ENCODE peak calls at places on chromosomes 4 and X, in eight cellular contexts. Z is transverse colon; K is foreskin fibroblast; W is astrocyte of the cerebellum; A is GM12878; L is upper lobe of right lung; P is CD4-positive, alpha-beta T cell; I is Peyer's patch. X is an unnamed sample.

GRCh38 chr4:98816816-98817215 is 112.1 kb downstream of the EIF4E start:
- DNase-seq in W (no peak), I (no peak), P (no peak), L (no peak), K (no peak), A (no peak), Z (no peak), X (no peak)

GRCh38 chr4:170386974-170387373 is 297.2 kb upstream of the AADAT start:
- DNase-seq in L (no peak), P (no peak), A (no peak), Z (no peak), K (peak), W (no peak), I (no peak), X (no peak)

GRCh38 chr4:150348079-150348478 is 233.9 kb upstream of the MAB21L2 start:
- DNase-seq in K (peak), P (no peak), L (no peak), Z (no peak), A (no peak), W (peak), I (no peak), X (peak)

GRCh38 chr4:19146038-19146437 is 1105.7 kb upstream of the SLIT2 start:
- DNase-seq in P (no peak), L (no peak), A (no peak), Z (no peak), W (no peak), I (no peak), K (no peak), X (no peak)

GRCh38 chr4:90357117-90357710 is 230.0 kb downstream of the CCSER1 start:
- DNase-seq in Z (no peak), I (no peak), K (peak), L (no peak), P (no peak), W (peak), A (no peak), X (peak)

GRCh38 chrX:130523460-130524394 is 121.9 kb downstream of the RBMX2 start:
- DNase-seq in I (no peak), A (no peak), P (no peak), Z (peak), W (no peak), L (no peak), K (peak), X (no peak)

GRCh38 chrX:49284212-49284611 is 14.6 kb downstream of the PPP1R3F start:
- DNase-seq in P (no peak), W (no peak), I (no peak), K (no peak), L (no peak), A (no peak), Z (no peak), X (no peak)

GRCh38 chr4:113447695-113448265 is 313.8 kb downstream of the CAMK2D start:
- DNase-seq in Z (no peak), A (no peak), I (peak), P (no peak), K (no peak), L (no peak), W (no peak), X (no peak)

GRCh38 chrX:119427024-119427794 is 28.1 kb downstream of the SLC25A43 start:
- DNase-seq in W (peak), I (peak), Z (peak), A (peak), P (no peak), L (no peak), K (peak), X (no peak)

GRCh38 chr4:175560628-175561027 is 251.4 kb downstream of the GPM6A start:
- DNase-seq in K (peak), W (peak), A (no peak), I (no peak), Z (no peak), L (no peak), P (no peak), X (peak)
- TF ChIP-seq CTCF in K (no peak), W (peak), A (peak), I (no peak), Z (no peak), L (no peak), P (no peak), X (peak)

DNA sequence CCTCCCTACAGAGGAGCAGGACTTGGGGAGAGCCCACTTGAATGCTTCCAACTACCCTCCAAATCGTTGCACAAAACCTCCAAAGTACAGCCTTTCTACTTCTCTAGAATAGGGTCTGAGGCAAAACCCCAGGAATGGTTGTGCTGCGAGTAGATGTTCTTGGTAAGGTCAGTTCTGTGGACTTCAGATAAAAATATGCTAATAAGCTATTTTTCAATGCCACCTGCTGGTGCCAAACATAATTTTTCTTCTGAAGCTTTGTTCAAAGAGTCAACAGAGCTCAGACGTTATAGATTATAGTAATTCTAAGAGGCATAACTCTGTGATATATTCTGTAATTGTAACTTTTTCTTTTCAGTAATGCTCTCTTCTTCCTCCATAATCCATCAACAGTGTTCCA is 425.7 kb downstream of the GPAT3 start:
- DNase-seq in Z (no peak), K (peak), P (no peak), W (no peak), I (no peak), A (no peak), L (no peak), X (peak)
- TF ChIP-seq CTCF in Z (no peak), K (peak), P (no peak), W (no peak), I (no peak), A (no peak), L (no peak), X (peak)

DNA sequence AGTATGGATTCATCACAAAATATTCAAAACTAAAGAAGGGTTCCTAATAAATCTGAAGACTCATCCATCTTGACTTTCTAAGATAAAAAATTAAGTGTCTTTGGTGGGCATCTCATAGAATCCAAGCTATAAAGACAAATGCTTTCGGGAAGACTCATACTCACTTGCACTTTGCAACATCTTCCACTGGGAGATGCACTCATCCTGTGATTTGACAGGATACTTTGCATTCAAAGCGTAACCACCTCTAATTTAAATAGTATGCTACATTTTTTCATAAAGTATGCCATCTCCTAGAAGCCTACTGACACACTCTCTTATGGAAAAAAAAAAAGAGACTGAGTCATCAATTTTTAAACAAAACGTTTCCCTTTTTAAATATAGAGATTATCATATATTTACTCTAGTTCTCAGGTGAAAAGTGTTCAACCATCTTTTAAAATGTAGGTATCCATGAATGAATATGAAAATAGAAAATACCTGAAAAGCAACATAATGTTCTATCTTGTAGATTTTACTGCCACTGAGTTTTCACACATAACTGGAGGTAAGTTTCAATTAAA is 119.6 kb downstream of the KLHL13 start:
- DNase-seq in P (no peak), W (no peak), L (no peak), A (no peak), K (peak), I (no peak), Z (no peak), X (no peak)
- TF ChIP-seq CTCF in P (no peak), W (peak), L (no peak), A (peak), K (no peak), I (no peak), Z (peak), X (no peak)

DNA sequence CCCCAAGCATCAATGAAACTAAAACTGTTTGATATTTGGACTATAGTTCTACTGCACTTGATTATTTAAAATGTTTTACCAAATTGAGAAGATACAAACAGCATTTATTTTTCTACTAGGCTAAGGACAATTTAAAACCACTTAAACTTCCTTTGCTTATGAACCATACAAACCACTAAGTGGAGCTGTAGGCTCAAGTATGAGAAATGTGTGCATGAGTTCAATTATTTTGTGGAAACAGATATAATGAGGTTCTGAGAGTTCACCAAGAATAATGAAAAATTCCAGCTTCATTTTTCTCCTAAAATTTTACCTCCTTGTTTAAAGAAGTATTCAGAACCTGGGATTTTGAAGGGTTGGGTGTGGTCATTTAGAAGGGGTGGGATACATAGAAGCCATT is 63.1 kb downstream of the SERPINA7 start:
- DNase-seq in A (no peak), K (peak), W (peak), L (no peak), P (no peak), I (no peak), Z (no peak), X (no peak)
- TF ChIP-seq CTCF in A (no peak), K (no peak), W (no peak), L (no peak), P (no peak), I (no peak), Z (peak), X (no peak)

GRCh38 chr4:163109967-163110366 is 56.7 kb downstream of the NAF1 start:
- DNase-seq in L (no peak), K (no peak), Z (no peak), W (no peak), A (no peak), I (no peak), P (no peak), X (no peak)

GRCh38 chr4:163108614-163109013 is 58.1 kb downstream of the NAF1 start:
- DNase-seq in I (no peak), W (no peak), Z (no peak), P (no peak), A (no peak), L (no peak), K (no peak), X (no peak)

GRCh38 chr4:163110442-163110841 is 56.2 kb downstream of the NAF1 start:
- DNase-seq in P (no peak), A (no peak), Z (no peak), K (no peak), I (no peak), L (no peak), W (no peak), X (no peak)

GRCh38 chr4:163111588-163111987 is 55.1 kb downstream of the NAF1 start:
- DNase-seq in P (no peak), K (peak), A (no peak), L (no peak), I (no peak), Z (no peak), W (no peak), X (peak)

DNA sequence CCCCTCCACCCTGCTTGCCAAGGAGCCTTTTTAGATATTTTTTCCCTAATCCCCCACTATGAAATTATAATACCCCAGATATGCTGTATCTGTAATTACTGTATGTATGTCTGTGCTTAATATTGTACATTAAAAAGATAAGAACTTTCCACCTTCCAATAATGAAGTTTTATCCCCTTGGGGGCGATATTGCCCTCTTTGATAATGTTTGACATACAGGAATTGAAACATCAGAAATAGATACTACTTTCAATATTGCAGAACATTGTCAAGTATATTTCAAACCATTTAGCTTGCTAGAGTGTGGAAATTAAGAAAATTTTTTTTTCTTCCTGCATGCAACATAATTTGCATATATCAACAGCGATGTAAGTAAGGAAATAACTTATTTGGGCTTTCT is 58.9 kb downstream of the NAF1 start:
- DNase-seq in P (no peak), A (no peak), I (no peak), W (peak), K (peak), Z (no peak), L (no peak), X (peak)
- TF ChIP-seq CTCF in P (no peak), A (peak), I (no peak), W (no peak), K (peak), Z (peak), L (peak), X (peak)

DNA sequence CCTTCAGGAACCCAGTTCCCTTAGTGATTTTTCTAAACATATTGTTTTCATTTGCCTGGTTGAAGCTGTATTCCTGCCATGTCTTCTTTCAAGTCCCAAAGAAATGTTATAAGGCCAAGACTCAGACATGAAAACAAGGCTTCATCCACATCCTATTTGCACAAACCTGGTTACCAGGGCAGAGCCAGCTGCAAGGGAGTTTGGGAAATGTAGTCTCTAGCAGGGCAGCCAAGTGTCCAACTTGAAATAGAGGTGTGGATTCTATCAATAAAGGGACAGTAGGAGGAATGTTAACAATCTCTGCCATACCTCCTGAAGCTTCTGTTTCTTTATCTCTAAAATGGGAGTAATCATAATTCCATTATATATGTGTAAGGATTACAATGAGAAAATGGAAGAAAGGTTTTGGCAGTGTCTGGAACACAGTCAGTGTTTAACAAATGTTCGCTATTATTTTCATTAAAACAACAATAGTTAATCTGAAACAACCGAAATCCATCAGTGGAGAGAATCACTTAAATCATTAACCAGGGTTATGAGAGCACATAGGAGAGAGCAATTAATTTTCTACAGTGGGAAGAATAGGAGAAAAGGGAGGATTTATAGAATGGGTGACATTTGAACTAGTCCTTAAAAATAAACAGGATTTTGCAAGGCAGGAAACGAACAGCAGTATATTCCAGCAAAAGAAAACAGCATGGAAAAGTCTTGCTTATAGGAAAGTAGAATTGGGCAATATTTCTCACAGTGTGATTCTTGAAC is 56.4 kb downstream of the INTS12 start:
- DNase-seq in Z (no peak), A (no peak), W (no peak), K (no peak), P (no peak), I (no peak), L (no peak), X (no peak)
- TF ChIP-seq CTCF in Z (no peak), A (no peak), W (no peak), K (no peak), P (no peak), I (no peak), L (no peak), X (no peak)

GRCh38 chr4:139887962-139888735 is 222.5 kb downstream of the MGST2 start:
- DNase-seq in W (no peak), P (no peak), Z (peak), A (peak), I (no peak), K (no peak), L (peak), X (no peak)
- TF ChIP-seq CTCF in W (no peak), P (no peak), Z (no peak), A (no peak), I (no peak), K (no peak), L (no peak), X (no peak)

GRCh38 chrX:70030242-70030823 is 19.4 kb downstream of the AWAT2 start:
- DNase-seq in I (peak), L (no peak), P (peak), W (no peak), Z (peak), A (no peak), K (peak), X (peak)
- TF ChIP-seq CTCF in I (no peak), L (peak), P (peak), W (peak), Z (peak), A (peak), K (peak), X (peak)